ENCODE peak calls at places on chromosomes 13 and 19, in ten cellular contexts. Y is HCT116, M is IMR-90, K is BJ, R is HFF-Myc, W is vagina, H is mammary epithelial cell, J is type B pancreatic cell, B is AG09319, Q is cardiac fibroblast. P is an unnamed sample.
A peak's percentile ranks its signal among the peaks of the same experiment; 100 is the strongest.

GRCh38 chr13:82672248-82672647 is 1210.0 kb downstream of the SLITRK1 start:
- DNase-seq in Y (no peak), M (no peak), K (no peak), R (no peak), W (no peak), H (no peak), J (no peak), B (no peak), Q (no peak), P (no peak)

GRCh38 chr19:58154679-58155648 is 4.4 kb upstream of the ZNF329 start:
- DNase-seq in Y (no peak), M (peak; percentile 91), K (peak; percentile 43), R (peak; percentile 62), W (peak; percentile 90), H (peak; percentile 92), J (peak; percentile 99), B (peak; percentile 79), Q (peak; percentile 96), P (peak; percentile 96)

GRCh38 chr13:20782116-20782708 is 8.5 kb upstream of the EEF1AKMT1 start:
- DNase-seq in Y (no peak), M (no peak), K (no peak), R (no peak), W (no peak), H (no peak), J (no peak), B (no peak), Q (no peak), P (no peak)

GRCh38 chr19:49461656-49462055 is 8.6 kb downstream of the ALDH16A1 start:
- DNase-seq in Y (no peak), M (no peak), K (no peak), R (no peak), W (no peak), H (no peak), J (no peak), B (no peak), Q (no peak), P (no peak)

GRCh38 chr13:27359203-27359821 is 65.1 kb upstream of the GTF3A start:
- DNase-seq in Y (peak; percentile 43), M (peak; percentile 73), K (no peak), R (no peak), W (no peak), H (peak; percentile 35), J (no peak), B (no peak), Q (peak; percentile 82), P (peak; percentile 81)

GRCh38 chr13:44191504-44192171 is 182.0 kb upstream of the SERP2 start:
- DNase-seq in Y (peak; percentile 81), M (peak; percentile 70), K (peak; percentile 46), R (peak; percentile 83), W (no peak), H (peak; percentile 70), J (no peak), B (peak; percentile 80), Q (peak; percentile 80), P (peak; percentile 86)

GRCh38 chr19:34149873-34150272 is 22.4 kb upstream of the LSM14A start:
- DNase-seq in Y (no peak), M (no peak), K (no peak), R (no peak), W (no peak), H (no peak), J (no peak), B (no peak), Q (no peak), P (no peak)

GRCh38 chr13:99425485-99426341 is 75.6 kb upstream of the TM9SF2 start:
- DNase-seq in Y (no peak), M (no peak), K (no peak), R (no peak), W (no peak), H (no peak), J (no peak), B (no peak), Q (no peak), P (no peak)

GRCh38 chr13:112651750-112652511 is 37.9 kb upstream of the ATP11A start:
- DNase-seq in Y (no peak), M (no peak), K (no peak), R (no peak), W (no peak), H (no peak), J (no peak), B (no peak), Q (no peak), P (no peak)

GRCh38 chr19:39196860-39197562 is at the start of gene NCCRP1:
- DNase-seq in Y (no peak), M (no peak), K (no peak), R (no peak), W (no peak), H (no peak), J (no peak), B (no peak), Q (no peak), P (no peak)

GRCh38 chr19:4640247-4641000 is 1.1 kb downstream of the TNFAIP8L1 start:
- DNase-seq in Y (no peak), M (no peak), K (no peak), R (no peak), W (no peak), H (no peak), J (no peak), B (no peak), Q (no peak), P (no peak)

GRCh38 chr13:29423050-29423449 is 172.4 kb downstream of the SLC7A1 start:
- DNase-seq in Y (no peak), M (no peak), K (no peak), R (no peak), W (no peak), H (no peak), J (no peak), B (no peak), Q (no peak), P (no peak)

GRCh38 chr13:29429496-29429895 is 166.0 kb downstream of the SLC7A1 start:
- DNase-seq in Y (no peak), M (no peak), K (peak; percentile 11), R (no peak), W (no peak), H (no peak), J (no peak), B (no peak), Q (peak; percentile 7), P (no peak)

GRCh38 chr13:29427937-29428309 is 167.6 kb downstream of the SLC7A1 start:
- DNase-seq in Y (no peak), M (no peak), K (no peak), R (no peak), W (no peak), H (no peak), J (no peak), B (no peak), Q (no peak), P (no peak)

GRCh38 chr13:29428992-29429315 is 166.5 kb downstream of the SLC7A1 start:
- DNase-seq in Y (no peak), M (no peak), K (no peak), R (no peak), W (no peak), H (no peak), J (no peak), B (no peak), Q (no peak), P (no peak)

DNA sequence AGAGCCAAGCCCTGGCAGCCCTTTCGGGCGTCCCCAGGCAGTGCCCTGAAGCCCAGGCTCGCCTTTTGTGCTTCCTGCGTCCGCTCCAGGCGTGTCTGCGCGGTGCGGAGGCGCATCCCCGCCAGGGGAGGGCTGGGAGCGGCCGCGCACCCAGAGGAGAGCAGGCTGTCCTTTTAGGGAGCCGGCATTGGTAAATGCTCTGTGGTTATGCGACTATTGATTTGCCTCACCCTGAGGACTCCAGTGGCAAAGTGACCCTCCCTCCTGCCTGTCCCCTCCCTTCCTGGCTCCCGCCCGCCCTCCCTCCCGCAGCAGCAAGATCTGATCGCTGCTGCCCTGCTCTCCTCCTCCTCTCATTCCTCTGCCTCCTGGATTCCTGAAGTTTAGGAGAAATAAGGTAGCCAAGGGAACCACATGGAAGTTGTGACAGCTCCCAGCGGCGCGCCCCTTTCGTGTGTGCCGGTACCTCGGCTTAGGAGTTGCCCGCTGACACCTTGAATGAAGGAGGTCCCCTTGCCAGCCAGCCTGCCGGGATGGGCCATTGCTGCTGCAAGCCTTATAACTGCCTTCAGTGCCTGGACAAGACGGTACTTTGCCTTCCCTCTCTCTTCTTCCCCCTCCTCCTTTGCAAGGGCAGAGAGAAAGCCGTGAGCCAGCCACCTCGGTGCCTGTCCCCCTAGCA is 167.0 kb downstream of the SLC7A1 start:
- DNase-seq in Y (peak; percentile 6), M (no peak), K (no peak), R (no peak), W (no peak), H (peak; percentile 58), J (no peak), B (no peak), Q (no peak), P (no peak)
- TF ChIP-seq CTCF in Y (no peak), M (no peak), K (peak; percentile 33), R (no peak), W (no peak), H (no peak), J (peak; percentile 42), B (no peak), Q (no peak), P (no peak)

DNA sequence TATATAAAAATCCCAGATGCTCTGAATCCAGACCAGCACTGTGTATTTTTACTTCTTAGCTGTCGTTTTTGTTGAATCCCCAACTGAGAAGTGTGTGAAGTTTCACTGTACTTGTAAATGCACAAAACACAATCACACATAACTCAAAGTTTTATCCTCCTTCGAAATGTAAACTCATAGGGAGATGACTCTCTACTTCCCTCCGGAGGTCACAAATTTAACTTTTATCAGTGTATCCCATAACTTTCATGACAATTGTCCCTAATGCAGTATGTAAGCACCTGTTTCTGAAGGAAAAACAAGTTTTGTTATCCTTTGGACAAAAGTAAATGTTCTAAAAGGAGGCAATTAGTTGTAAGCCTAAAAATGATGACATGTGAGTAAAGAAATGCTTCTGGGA is 665.0 kb upstream of the SLITRK6 start:
- DNase-seq in Y (no peak), M (no peak), K (no peak), R (no peak), W (no peak), H (no peak), J (no peak), B (no peak), Q (no peak), P (peak; percentile 1)
- TF ChIP-seq CTCF in Y (peak; percentile 37), M (no peak), K (no peak), R (no peak), W (no peak), H (no peak), J (peak; percentile 58), B (no peak), Q (no peak), P (no peak)

GRCh38 chr19:23249911-23250649 is at the start of gene ZNF724:
- DNase-seq in Y (peak; percentile 89), M (peak; percentile 97), K (peak; percentile 82), R (peak; percentile 96), W (peak; percentile 96), H (peak; percentile 96), J (peak; percentile 92), B (peak; percentile 91), Q (peak; percentile 98), P (peak; percentile 98)
- TF ChIP-seq CTCF in Y (no peak), M (no peak), K (no peak), R (no peak), W (no peak), H (no peak), J (no peak), B (no peak), Q (no peak), P (no peak)

DNA sequence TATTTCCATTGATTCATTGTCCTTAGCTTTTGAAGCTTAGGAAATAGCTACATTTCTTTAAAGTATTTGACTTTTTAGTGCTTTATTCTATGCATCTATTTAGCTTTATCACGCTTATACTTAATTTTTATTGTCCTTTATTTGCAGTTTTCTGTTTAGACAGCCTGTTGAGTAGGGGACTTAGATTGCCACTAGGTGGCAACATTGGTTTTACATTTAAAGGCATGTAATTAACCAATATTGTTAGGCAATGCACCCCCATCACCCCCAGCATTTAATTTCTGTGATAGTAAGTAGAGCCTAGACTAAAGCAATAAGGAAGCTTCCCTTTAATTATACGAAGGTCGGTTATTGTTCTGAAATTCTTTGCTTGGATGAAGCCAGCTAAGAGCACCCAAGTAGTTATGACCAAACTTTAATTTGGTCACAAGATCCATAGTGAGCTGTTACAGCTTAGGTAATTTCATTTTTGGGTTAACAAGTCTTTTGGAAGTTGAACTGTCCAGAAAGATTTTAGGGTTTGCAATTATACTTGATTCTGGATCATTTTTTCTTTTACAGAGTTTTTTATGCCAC is 36.5 kb downstream of the B3GLCT start:
- DNase-seq in Y (peak; percentile 15), M (peak; percentile 54), K (no peak), R (no peak), W (no peak), H (peak; percentile 14), J (no peak), B (peak; percentile 29), Q (peak; percentile 73), P (peak; percentile 64)
- TF ChIP-seq CTCF in Y (peak; percentile 88), M (peak; percentile 77), K (peak; percentile 73), R (peak; percentile 56), W (peak; percentile 54), H (peak; percentile 81), J (peak; percentile 90), B (peak; percentile 76), Q (peak; percentile 73), P (peak; percentile 78)

P was measured in fibroblast of pulmonary artery.